ENCODE peak calls at places on chromosome 17, in four cellular contexts. Y, C, G and U are unnamed samples.

GRCh38 chr17:68314916-68315535 is 23.7 kb downstream of the ARSG start:
- DNase-seq in Y (no peak), C (no peak), G (no peak), U (no peak)

GRCh38 chr17:19613979-19614378 is 34.6 kb upstream of the ALDH3A2 start:
- DNase-seq in Y (no peak), C (no peak), G (no peak), U (no peak)

GRCh38 chr17:3799181-3799627 is 1.8 kb downstream of the ITGAE start:
- DNase-seq in Y (no peak), C (peak), G (no peak), U (no peak)

GRCh38 chr17:37643829-37644228 is 583 bp upstream of the DDX52 start:
- DNase-seq in Y (no peak), C (no peak), G (no peak), U (no peak)

GRCh38 chr17:47078801-47079200 is 99.7 kb upstream of the RPRML start:
- DNase-seq in Y (no peak), C (no peak), G (no peak), U (no peak)

GRCh38 chr17:42277342-42277712 is 1.1 kb upstream of the STAT5B start:
- DNase-seq in Y (no peak), C (no peak), G (peak), U (no peak)

GRCh38 chr17:32015245-32016013 is 8.2 kb downstream of the LRRC37B start:
- DNase-seq in Y (no peak), C (no peak), G (no peak), U (no peak)

GRCh38 chr17:82449136-82449882 is 1.2 kb downstream of the CYBC1 start:
- DNase-seq in Y (no peak), C (peak), G (peak), U (peak)

GRCh38 chr17:74289688-74290087 is 15.7 kb downstream of the DNAI2 start:
- DNase-seq in Y (no peak), C (no peak), G (no peak), U (no peak)

GRCh38 chr17:28252436-28252835 is 66.6 kb upstream of the TMEM97 start:
- DNase-seq in Y (no peak), C (no peak), G (no peak), U (no peak)

GRCh38 chr17:11880714-11881113 is 116.6 kb downstream of the ZNF18 start:
- DNase-seq in Y (no peak), C (no peak), G (no peak), U (no peak)

GRCh38 chr17:57580055-57580739 is 164.9 kb downstream of the CCDC182 start:
- DNase-seq in Y (no peak), C (no peak), G (no peak), U (no peak)

GRCh38 chr17:76237859-76238313 is 2.4 kb downstream of the RNF157 start:
- DNase-seq in Y (peak), C (no peak), G (no peak), U (no peak)

GRCh38 chr17:39684369-39685043 is 3.4 kb downstream of the PGAP3 start:
- DNase-seq in Y (no peak), C (no peak), G (no peak), U (no peak)

GRCh38 chr17:68709995-68710780 is 109.0 kb upstream of the FAM20A start:
- DNase-seq in Y (no peak), C (no peak), G (no peak), U (no peak)

GRCh38 chr17:66670211-66670610 is 164.7 kb upstream of the CACNG5 start:
- DNase-seq in Y (no peak), C (no peak), G (no peak), U (no peak)

GRCh38 chr17:72134560-72135399 is 14.0 kb downstream of the SOX9 start:
- DNase-seq in Y (no peak), C (no peak), G (no peak), U (no peak)

GRCh38 chr17:77734371-77735050 is 224.0 kb upstream of the TNRC6C start:
- DNase-seq in Y (peak), C (peak), G (no peak), U (no peak)

GRCh38 chr17:4232168-4232813 is 31.5 kb downstream of the ANKFY1 start:
- DNase-seq in Y (no peak), C (no peak), G (no peak), U (no peak)

GRCh38 chr17:27349540-27350021 is 55.7 kb downstream of the WSB1 start:
- DNase-seq in Y (no peak), C (peak), G (no peak), U (no peak)

GRCh38 chr17:17628388-17629008 is 37.0 kb upstream of the PEMT start:
- DNase-seq in Y (no peak), C (no peak), G (peak), U (peak)

GRCh38 chr17:30196504-30196903 is 39.0 kb downstream of the SLC6A4 start:
- DNase-seq in Y (no peak), C (no peak), G (no peak), U (no peak)

GRCh38 chr17:63113167-63113566 is 147.1 kb downstream of the TANC2 start:
- DNase-seq in Y (no peak), C (no peak), G (no peak), U (peak)

GRCh38 chr17:77875051-77875780 is 83.3 kb upstream of the TNRC6C start:
- DNase-seq in Y (no peak), C (no peak), G (no peak), U (no peak)

GRCh38 chr17:50184057-50184456 is 17.4 kb downstream of the COL1A1 start:
- DNase-seq in Y (no peak), C (no peak), G (no peak), U (no peak)

GRCh38 chr17:69331746-69332145 is 4.8 kb upstream of the ABCA5 start:
- DNase-seq in Y (no peak), C (no peak), G (no peak), U (no peak)

GRCh38 chr17:7435676-7436555 is 681 bp downstream of the TMEM102 start:
- DNase-seq in Y (no peak), C (peak), G (no peak), U (peak)
- TF ChIP-seq CTCF in Y (no peak), C (peak), G (peak), U (no peak)

DNA sequence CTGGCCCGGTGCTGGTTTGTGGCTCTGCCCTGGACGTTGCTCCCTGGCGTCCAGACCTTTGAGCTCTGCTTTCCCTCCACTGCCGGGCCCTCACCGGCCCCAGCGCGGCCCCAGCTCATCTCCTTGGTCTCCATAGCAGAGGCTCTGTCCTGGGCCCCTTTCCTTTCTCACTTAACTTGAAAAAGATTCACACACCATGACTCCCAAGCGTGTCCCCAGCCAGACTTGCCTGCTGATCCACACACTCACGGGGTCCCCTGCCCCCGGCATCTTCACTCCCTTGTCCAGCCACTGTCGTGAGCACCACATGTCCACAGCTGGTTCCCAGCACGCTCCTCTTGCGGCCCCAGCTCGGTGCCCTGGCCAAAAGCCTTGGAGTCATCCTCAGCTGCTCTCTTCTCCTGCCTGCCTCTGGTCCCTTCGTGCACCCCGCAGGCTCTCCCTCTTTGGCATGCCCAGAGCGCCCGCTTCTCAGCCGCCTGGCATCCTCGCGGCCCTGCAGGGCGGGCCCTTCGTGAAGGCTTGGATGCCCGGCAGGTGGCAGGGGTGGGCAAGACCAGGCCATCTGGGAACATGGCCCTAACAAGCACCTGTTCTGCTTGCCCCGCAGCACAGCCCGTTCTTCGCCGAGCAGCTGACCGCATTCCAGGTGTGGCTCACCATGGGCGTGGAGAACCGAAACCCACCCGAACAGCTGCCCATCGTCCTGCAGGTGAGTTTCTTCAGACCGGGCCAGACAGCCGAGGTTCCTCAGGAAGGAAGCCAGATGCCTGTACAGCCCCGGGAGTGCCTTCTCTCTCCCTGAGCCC is 145.6 kb upstream of the CHMP6 start:
- DNase-seq in Y (peak), C (no peak), G (no peak), U (no peak)
- TF ChIP-seq CTCF in Y (no peak), C (no peak), G (no peak), U (no peak)

GRCh38 chr17:54916721-54917120 is 16.1 kb downstream of the TOM1L1 start:
- DNase-seq in Y (no peak), C (no peak), G (no peak), U (no peak)
- TF ChIP-seq CTCF in Y (no peak), C (no peak), G (no peak), U (no peak)

GRCh38 chr17:795276-795675 is 13.1 kb downstream of the MRM3 start:
- DNase-seq in Y (no peak), C (no peak), G (peak), U (no peak)

GRCh38 chr17:794876-795275 is 12.7 kb downstream of the MRM3 start:
- DNase-seq in Y (peak), C (peak), G (peak), U (peak)

GRCh38 chr17:791807-792206 is 9.7 kb downstream of the MRM3 start:
- DNase-seq in Y (peak), C (no peak), G (no peak), U (no peak)

GRCh38 chr17:789160-789840 is 7.1 kb downstream of the MRM3 start:
- DNase-seq in Y (no peak), C (no peak), G (no peak), U (no peak)

GRCh38 chr17:792277-792676 is 10.1 kb downstream of the MRM3 start:
- DNase-seq in Y (peak), C (no peak), G (no peak), U (no peak)
- TF ChIP-seq CTCF in Y (no peak), C (peak), G (no peak), U (no peak)

GRCh38 chr17:16215273-16215964 is at the start of gene NCOR1:
- DNase-seq in Y (peak), C (peak), G (peak), U (peak)
- TF ChIP-seq CTCF in Y (peak), C (peak), G (peak), U (no peak)

DNA sequence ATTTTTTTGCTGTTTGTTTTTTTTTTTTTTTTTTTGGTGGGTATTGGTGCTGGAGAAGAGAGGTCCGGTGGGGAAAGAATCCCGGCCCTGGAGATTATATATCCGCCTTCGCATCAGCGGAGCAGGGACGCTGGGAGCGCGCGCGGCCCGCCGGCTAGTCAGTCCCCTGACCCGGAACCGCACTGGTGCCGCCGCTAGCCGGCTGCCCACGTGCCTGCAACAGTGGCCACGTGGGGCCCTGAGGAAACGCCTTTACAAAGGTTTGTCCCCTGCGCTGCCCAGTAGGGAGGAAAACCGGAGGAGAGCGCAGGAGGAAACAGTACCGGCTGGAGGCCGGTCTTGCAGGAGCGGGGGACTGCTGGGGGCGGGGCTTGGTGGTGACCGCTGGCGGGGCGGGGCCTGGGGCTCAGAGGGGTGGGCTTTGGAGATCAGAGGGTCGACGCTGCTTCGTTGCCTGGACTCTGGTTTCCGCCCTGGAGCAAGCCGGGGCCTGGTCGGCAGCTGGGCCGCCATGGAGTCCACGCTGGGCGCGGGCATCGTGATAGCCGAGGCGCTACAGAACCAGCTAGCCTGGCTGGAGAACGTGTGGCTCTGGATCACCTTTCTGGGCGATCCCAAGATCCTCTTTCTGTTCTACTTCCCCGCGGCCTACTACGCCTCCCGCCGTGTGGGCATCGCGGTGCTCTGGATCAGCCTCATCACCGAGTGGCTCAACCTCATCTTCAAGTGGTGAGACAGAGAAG is at the start of gene G6PC3:
- DNase-seq in Y (peak), C (peak), G (peak), U (peak)
- TF ChIP-seq CTCF in Y (no peak), C (peak), G (peak), U (no peak)

GRCh38 chr17:45160505-45161287 is 979 bp upstream of the HEXIM2 start:
- DNase-seq in Y (peak), C (peak), G (no peak), U (no peak)
- TF ChIP-seq CTCF in Y (no peak), C (peak), G (no peak), U (peak)

DNA sequence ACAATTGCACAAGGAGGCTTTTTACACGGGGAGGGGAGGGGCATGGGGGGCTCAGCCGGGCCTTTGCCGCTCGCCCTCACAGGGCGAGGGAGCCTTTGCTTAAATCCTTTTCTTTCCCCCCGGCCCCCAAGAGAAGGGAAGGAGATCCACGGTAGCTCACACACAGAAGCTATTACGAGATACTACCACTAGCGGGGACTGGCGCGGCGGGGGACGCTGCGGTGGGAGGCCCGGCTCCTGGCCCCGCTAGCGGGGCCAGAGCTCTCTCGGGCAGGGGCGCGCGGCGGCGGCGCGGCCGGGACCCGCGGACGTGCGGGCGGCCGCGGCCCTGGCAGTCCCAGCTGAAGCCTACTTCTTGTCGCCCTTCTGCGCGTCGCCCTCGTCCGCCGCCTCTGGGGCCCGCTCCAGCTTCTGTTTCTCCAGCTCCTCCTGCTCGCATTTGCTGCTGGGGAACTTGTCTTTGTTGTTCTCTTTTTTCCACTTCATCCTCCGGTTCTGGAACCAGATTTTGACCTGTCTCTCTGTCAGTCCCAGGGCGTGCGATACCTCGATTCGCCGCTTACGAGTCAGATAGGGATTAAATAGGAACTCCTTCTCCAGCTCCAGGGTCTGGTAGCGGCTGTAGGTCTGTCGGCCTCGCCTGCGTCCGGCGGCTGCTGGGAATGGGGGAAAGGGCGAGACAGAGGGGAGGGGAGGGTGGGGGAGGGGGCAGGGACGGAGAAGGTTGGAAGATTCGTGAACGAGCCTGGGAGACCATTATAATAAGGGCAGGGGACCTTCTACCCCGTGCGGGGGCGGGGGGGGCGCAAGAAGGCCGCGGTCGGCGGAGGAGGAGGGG is 2.0 kb downstream of the HOXB8 start:
- DNase-seq in Y (no peak), C (peak), G (peak), U (peak)
- TF ChIP-seq CTCF in Y (no peak), C (peak), G (peak), U (no peak)

DNA sequence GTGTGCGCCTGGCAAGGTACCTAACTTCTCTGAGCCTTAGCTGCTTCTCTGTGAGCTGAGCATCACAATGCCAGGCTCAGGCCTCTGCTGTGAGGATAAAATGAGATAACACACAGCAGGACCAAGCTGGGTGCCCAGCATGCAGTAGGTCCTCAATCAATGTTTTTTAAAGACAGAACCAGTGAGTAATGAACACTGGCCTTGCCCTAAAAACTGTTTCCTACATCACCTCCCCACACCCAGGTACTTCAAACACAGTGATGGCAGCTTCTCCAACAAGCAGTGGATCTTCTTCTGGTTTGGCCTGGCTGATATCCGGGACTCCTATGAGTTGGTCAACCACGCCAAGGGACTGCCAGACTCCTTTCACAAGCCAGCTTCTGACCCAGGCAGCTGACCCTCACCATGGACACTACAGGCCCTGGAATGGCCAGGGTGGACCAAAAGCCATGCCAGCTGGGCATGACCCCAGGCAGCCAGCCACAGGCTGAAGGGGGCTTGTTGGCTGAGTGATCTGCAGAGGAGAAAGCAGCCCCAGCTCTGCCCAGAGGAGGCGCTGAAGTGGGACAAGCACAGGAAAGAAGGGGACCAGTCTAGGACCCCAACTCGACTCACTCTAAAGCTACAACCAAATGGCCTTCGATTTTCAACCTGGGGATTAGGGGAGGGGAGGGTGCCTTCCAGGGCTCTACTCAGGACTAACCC is 3.9 kb downstream of the NAGS start:
- DNase-seq in Y (no peak), C (peak), G (no peak), U (no peak)
- TF ChIP-seq CTCF in Y (no peak), C (peak), G (no peak), U (no peak)